ENCODE peak calls at places on chromosomes 13 and 19, in eight cellular contexts. A, K, B, L, H, J, T and E are unnamed samples. For H3K4me1, the result is how much of the 10 kb centered on the place peaks cover.

GRCh38 chr19:35225951-35226350 is 2.6 kb downstream of the FAM187B start:
- DNase-seq in K (no peak), L (no peak), T (no peak), J (no peak), B (no peak), H (no peak), A (no peak), E (no peak)

GRCh38 chr19:30689474-30689873 is 317.3 kb downstream of the ZNF536 start:
- DNase-seq in H (no peak), J (no peak), K (no peak), A (no peak), B (no peak), L (no peak), T (no peak), E (no peak)

GRCh38 chr19:18118420-18119242 is 21.1 kb downstream of the MAST3 start:
- DNase-seq in K (no peak), A (peak), J (no peak), B (no peak), H (peak), T (no peak), L (no peak), E (no peak)

GRCh38 chr19:51726049-51726448 is 2.3 kb upstream of the HAS1 start:
- DNase-seq in A (peak), B (no peak), T (no peak), H (no peak), J (no peak), L (no peak), K (no peak), E (peak)

GRCh38 chr19:14385492-14385891 is 4.2 kb downstream of the ADGRE5 start:
- DNase-seq in J (no peak), L (no peak), K (no peak), T (no peak), B (no peak), H (no peak), A (no peak), E (no peak)

GRCh38 chr19:58089846-58090245 is 8.2 kb downstream of the ZSCAN18 start:
- DNase-seq in L (no peak), T (no peak), A (no peak), K (no peak), B (no peak), J (no peak), H (no peak), E (no peak)

GRCh38 chr13:45826741-45827140 is 24.8 kb downstream of the SIAH3 start:
- DNase-seq in H (no peak), L (no peak), B (no peak), K (no peak), J (no peak), T (no peak), A (no peak), E (no peak)

GRCh38 chr13:20157387-20157786 is 3.5 kb downstream of the GJA3 start:
- DNase-seq in A (no peak), J (no peak), L (no peak), T (no peak), K (no peak), B (no peak), H (no peak), E (no peak)

GRCh38 chr13:64305246-64305645 is 2889.6 kb upstream of the PCDH20 start:
- DNase-seq in K (no peak), T (no peak), H (no peak), J (no peak), B (no peak), L (no peak), A (no peak), E (no peak)

DNA sequence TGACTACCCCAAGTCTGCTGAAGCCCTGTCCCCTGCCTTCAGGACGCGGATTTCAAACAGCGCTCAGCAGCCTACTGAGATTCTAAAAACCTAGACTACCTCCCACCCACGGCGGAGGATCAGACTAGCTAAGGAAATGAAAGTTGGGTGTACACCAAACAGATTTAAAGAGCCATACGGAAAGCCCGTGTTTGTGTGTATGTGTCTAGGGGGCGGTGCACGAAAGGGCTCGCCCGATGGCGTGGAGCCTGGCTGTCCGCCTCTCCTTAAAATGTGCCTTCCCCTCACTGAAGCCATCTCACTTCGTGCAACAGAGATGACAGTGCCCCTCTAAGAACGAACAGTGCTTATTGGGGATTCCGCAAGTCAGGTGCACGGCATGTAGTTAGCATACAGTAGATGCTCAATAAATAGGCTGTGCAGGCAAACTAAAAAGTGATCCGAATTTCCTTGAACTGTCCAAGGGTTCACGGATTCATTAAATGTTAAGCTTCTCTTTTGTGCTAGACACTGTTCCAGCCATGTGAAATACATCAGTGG is 639 bp downstream of the LENG1 start:
- DNase-seq in A (no peak), T (peak), H (no peak), J (no peak), L (no peak), K (no peak), B (peak), E (no peak)
- H3K4me1 ChIP-seq in A (under half), T (under half), H (under half), J (under half), L (under half), K (under half), B (under half), E (under half)

GRCh38 chr13:66036024-66036614 is 1194.0 kb downstream of the PCDH9 start:
- DNase-seq in A (no peak), B (peak), H (no peak), T (no peak), K (no peak), L (no peak), J (peak), E (no peak)
- H3K27ac ChIP-seq in A (no peak), B (no peak), H (no peak), T (no peak), K (no peak), L (no peak), J (no peak), E (no peak)

GRCh38 chr19:41869374-41869955 is 7.6 kb upstream of the CD79A start:
- DNase-seq in T (no peak), H (no peak), J (no peak), K (no peak), B (no peak), L (no peak), A (no peak), E (no peak)
- H3K4me1 ChIP-seq in T (half or more), H (under half), J (under half), K (under half), B (under half), L (under half), A (under half), E (under half)

DNA sequence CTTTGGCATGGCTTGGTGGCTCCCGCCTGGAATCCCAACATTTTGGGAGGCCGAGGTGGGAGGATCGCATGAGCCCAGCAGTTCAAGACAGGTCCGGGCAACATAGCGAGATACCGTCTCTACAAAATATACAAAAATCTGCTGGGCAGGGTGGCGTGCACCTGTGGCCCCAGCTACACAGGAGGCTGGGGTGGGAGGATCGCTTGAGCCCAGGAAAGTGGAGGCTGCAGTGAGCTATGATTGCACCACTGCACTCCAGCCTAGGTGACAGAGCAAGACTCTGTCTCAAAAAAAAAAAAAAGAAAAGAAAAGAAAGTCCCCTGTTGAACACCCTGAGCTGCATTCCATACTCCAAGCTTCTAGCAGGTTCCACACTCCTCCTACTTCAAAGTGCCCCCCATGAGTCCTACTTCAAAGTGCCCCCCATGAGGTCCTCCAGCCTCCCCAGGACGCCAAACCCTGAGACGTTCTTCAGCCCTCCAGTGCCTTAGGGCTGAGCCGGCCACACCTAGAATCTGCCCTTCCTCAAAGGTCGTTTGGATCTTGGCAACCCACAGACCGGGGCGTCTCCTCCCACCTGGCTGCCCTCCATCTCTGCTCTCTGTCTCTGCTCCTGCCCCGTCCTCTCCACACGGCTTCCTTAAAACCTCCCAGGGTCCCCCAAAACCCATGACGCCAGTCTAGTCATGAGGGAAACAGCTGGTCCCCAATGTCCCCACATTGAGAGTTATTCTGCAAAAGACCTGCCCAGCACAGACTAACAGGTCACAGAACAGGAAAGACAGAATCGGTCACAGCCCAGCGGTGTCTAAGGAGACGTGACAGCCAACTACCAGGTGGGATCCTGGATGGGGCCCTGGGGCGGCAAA is 4.7 kb downstream of the TJP3 start:
- DNase-seq in L (peak), J (no peak), B (no peak), K (no peak), T (no peak), A (no peak), H (no peak), E (no peak)
- H3K27ac ChIP-seq in L (peak), J (no peak), B (no peak), K (no peak), T (no peak), A (no peak), H (peak), E (no peak)

GRCh38 chr19:3276341-3276799 is 51.9 kb downstream of the CELF5 start:
- DNase-seq in A (peak), L (peak), B (peak), H (peak), T (no peak), J (no peak), K (no peak), E (no peak)

GRCh38 chr19:3278749-3279148 is 54.3 kb downstream of the CELF5 start:
- DNase-seq in J (no peak), B (no peak), T (no peak), K (no peak), A (no peak), L (no peak), H (no peak), E (no peak)

GRCh38 chr19:3279306-3279705 is 54.8 kb downstream of the CELF5 start:
- DNase-seq in L (no peak), A (no peak), T (no peak), H (no peak), J (no peak), B (no peak), K (no peak), E (no peak)

GRCh38 chr19:3278294-3278693 is 53.8 kb downstream of the CELF5 start:
- DNase-seq in T (no peak), B (no peak), J (no peak), A (no peak), L (no peak), K (no peak), H (no peak), E (no peak)

DNA sequence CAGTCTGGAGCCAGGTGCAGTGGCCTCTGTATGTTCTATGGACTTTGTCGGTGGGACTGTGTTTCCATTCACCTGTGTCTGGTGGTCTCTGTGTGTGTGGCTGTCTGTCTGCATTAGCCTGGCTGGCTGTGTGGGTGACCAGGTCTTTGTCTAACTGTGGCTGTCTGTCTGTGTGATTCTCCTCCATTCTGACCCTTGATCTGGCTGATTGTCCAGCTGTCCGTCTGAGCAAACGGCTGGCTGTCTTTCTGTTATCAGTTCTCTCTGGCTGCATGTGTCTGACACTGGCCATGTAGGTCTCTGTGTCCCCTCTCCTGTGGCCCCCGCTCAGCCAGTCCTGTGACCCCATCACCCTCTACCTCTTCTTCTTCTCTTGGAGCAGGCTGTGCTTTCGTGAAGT is 53.2 kb downstream of the CELF5 start:
- DNase-seq in B (no peak), A (no peak), T (no peak), H (no peak), K (no peak), L (no peak), J (no peak), E (no peak)
- H3K4me1 ChIP-seq in B (under half), A (under half), T (under half), H (under half), K (under half), L (under half), J (under half), E (under half)

GRCh38 chr13:38954291-38954690 is 36.3 kb downstream of the STOML3 start:
- DNase-seq in B (no peak), K (no peak), J (no peak), T (no peak), A (no peak), L (no peak), H (no peak), E (no peak)

GRCh38 chr13:38952827-38953226 is 37.8 kb downstream of the STOML3 start:
- DNase-seq in J (no peak), A (no peak), B (no peak), H (no peak), L (no peak), T (no peak), K (no peak), E (no peak)

GRCh38 chr13:38951525-38952313 is 38.9 kb downstream of the STOML3 start:
- DNase-seq in K (peak), B (peak), J (no peak), H (peak), T (no peak), A (no peak), L (no peak), E (no peak)

GRCh38 chr13:38957794-38958592 is 32.6 kb downstream of the STOML3 start:
- DNase-seq in B (no peak), A (no peak), T (no peak), L (no peak), K (no peak), H (no peak), J (no peak), E (no peak)

GRCh38 chr13:38954844-38955243 is 35.8 kb downstream of the STOML3 start:
- DNase-seq in A (no peak), B (no peak), J (no peak), T (no peak), H (no peak), K (no peak), L (no peak), E (no peak)
- H3K27ac ChIP-seq in A (no peak), B (no peak), J (no peak), T (no peak), H (no peak), K (no peak), L (no peak), E (no peak)